ENCODE peak calls at places on chromosomes 13 and 19, in ten cellular contexts. Z is BJ, P is cardiac fibroblast, H is AG10803, B is mammary epithelial cell, W is A673, E is heart left ventricle, N is left lung, R is colonic mucosa, G is choroid plexus epithelial cell. X is an unnamed sample.

GRCh38 chr13:38826182-38826813 is 139.4 kb downstream of the FREM2 start:
- DNase-seq in H (no peak), G (no peak), B (no peak), N (no peak), R (no peak), E (no peak), W (no peak), P (no peak), Z (no peak), X (no peak)

GRCh38 chr13:74979703-74980102 is 502.3 kb downstream of the TBC1D4 start:
- DNase-seq in N (no peak), Z (no peak), G (no peak), P (no peak), E (no peak), H (no peak), B (no peak), R (no peak), W (peak; percentile 1), X (no peak)

GRCh38 chr19:41195675-41196497 is 2.9 kb downstream of the CYP2S1 start:
- DNase-seq in Z (no peak), P (peak; percentile 61), G (peak; percentile 44), E (no peak), H (no peak), W (no peak), B (peak; percentile 57), N (no peak), R (no peak), X (no peak)

GRCh38 chr13:110311721-110312668 is 4.9 kb downstream of the COL4A2 start:
- DNase-seq in G (peak; percentile 62), N (peak; percentile 59), W (no peak), H (no peak), P (peak; percentile 48), R (no peak), Z (no peak), B (no peak), E (no peak), X (no peak)

GRCh38 chr13:28492527-28493367 is 2.2 kb downstream of the FLT1 start:
- DNase-seq in H (no peak), R (no peak), E (no peak), P (no peak), G (no peak), B (no peak), N (no peak), W (no peak), Z (peak; percentile 15), X (no peak)

GRCh38 chr19:10568444-10568825 is 344 bp downstream of the CDKN2D start:
- DNase-seq in Z (no peak), W (no peak), B (peak; percentile 59), H (no peak), R (peak; percentile 62), G (no peak), E (peak; percentile 31), N (no peak), P (no peak), X (no peak)

GRCh38 chr13:46062190-46062589 is 9.6 kb upstream of the ZC3H13 start:
- DNase-seq in Z (no peak), G (peak; percentile 60), E (no peak), W (no peak), R (no peak), P (peak; percentile 86), B (peak; percentile 75), H (peak; percentile 30), N (no peak), X (no peak)

GRCh38 chr13:48908381-48909087 is 67.2 kb upstream of the FNDC3A start:
- DNase-seq in B (peak; percentile 58), R (no peak), Z (no peak), E (no peak), W (no peak), G (no peak), N (no peak), H (peak; percentile 25), P (peak; percentile 51), X (no peak)

GRCh38 chr19:17942582-17943283 is 9.9 kb downstream of the CCDC124 start:
- DNase-seq in E (no peak), H (no peak), N (no peak), G (no peak), Z (no peak), W (no peak), R (no peak), P (no peak), B (no peak), X (no peak)
- TF ChIP-seq CTCF in E (no peak), H (no peak), N (no peak), G (no peak), Z (no peak), W (peak; percentile 11), R (no peak), P (no peak), B (no peak), X (no peak)

GRCh38 chr13:19817106-19817505 is 34.4 kb upstream of the PSPC1 start:
- DNase-seq in R (no peak), P (no peak), N (no peak), H (no peak), G (no peak), E (no peak), Z (no peak), B (no peak), W (no peak), X (no peak)

GRCh38 chr13:19822673-19823072 is 39.9 kb upstream of the PSPC1 start:
- DNase-seq in G (no peak), H (no peak), N (no peak), W (no peak), E (no peak), P (peak; percentile 29), B (no peak), R (no peak), Z (no peak), X (no peak)

GRCh38 chr13:19817510-19818158 is 34.9 kb upstream of the PSPC1 start:
- DNase-seq in Z (no peak), G (no peak), H (peak; percentile 8), B (no peak), N (no peak), R (no peak), E (no peak), W (no peak), P (no peak), X (no peak)

DNA sequence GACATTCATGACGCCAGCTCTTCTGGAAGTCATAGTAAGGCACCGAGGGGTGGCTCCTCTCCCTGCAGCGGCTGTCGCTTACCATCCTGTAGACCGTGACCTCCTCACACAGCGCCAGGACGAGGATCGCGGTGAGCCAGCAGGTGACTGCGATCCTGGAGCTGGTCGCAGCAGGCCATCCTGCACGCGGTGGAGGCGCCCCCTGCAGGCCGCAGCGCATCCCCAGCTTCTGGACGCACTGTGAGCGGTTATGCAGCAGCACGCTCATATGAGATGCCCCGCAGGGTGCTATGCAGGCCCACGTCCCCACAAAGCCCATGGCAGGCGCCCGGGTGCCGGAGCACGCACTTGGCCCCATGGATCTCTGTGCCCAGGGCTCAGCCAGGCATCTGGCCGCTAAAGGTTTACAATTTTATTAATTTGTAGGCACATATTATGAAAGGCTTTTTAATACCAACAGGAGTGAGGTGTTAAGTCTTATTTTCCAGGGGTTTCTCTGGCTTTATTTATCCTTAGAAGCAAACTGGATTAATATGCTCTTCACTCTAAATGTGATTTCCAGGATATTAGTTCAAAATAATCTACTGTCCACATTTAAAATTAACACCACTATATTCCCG is 35.6 kb upstream of the PSPC1 start:
- DNase-seq in B (no peak), G (peak; percentile 50), E (peak; percentile 10), P (no peak), N (peak; percentile 93), R (peak; percentile 42), H (no peak), Z (no peak), W (peak; percentile 44), X (peak; percentile 17)
- TF ChIP-seq CTCF in B (peak; percentile 50), G (peak; percentile 72), E (peak; percentile 13), P (peak; percentile 50), N (peak; percentile 40), R (peak; percentile 21), H (peak; percentile 22), Z (peak; percentile 43), W (peak; percentile 82), X (no peak)

GRCh38 chr13:53069800-53070199 is 41.2 kb downstream of the OLFM4 start:
- DNase-seq in E (no peak), N (no peak), W (no peak), H (no peak), R (no peak), B (no peak), G (no peak), P (no peak), Z (no peak), X (no peak)

GRCh38 chr13:53064721-53065120 is 36.1 kb downstream of the OLFM4 start:
- DNase-seq in B (no peak), P (no peak), Z (no peak), R (no peak), W (peak; percentile 63), G (no peak), N (no peak), E (peak; percentile 22), H (no peak), X (no peak)

GRCh38 chr13:53066411-53066810 is 37.8 kb downstream of the OLFM4 start:
- DNase-seq in P (no peak), R (no peak), E (no peak), B (no peak), G (no peak), W (no peak), N (no peak), Z (no peak), H (no peak), X (no peak)

GRCh38 chr13:53073711-53074110 is 45.1 kb downstream of the OLFM4 start:
- DNase-seq in P (no peak), Z (no peak), B (no peak), W (no peak), G (no peak), N (no peak), R (no peak), H (no peak), E (no peak), X (no peak)

GRCh38 chr13:53068841-53069520 is 40.4 kb downstream of the OLFM4 start:
- DNase-seq in N (no peak), E (no peak), Z (no peak), H (no peak), R (no peak), B (no peak), W (peak; percentile 18), P (no peak), G (no peak), X (no peak)
- TF ChIP-seq CTCF in N (no peak), E (no peak), Z (peak; percentile 9), H (no peak), R (no peak), B (no peak), W (no peak), P (no peak), G (no peak), X (no peak)

GRCh38 chr19:5686326-5686646 is 3.8 kb upstream of the RPL36 start:
- DNase-seq in Z (no peak), E (no peak), B (no peak), H (no peak), P (no peak), N (no peak), W (no peak), R (no peak), G (no peak), X (no peak)

GRCh38 chr19:5690125-5690954 is at the start of gene RPL36:
- DNase-seq in Z (peak; percentile 81), G (peak; percentile 98), R (peak; percentile 99), B (peak; percentile 95), E (peak; percentile 97), H (peak; percentile 94), N (peak; percentile 100), W (peak; percentile 98), P (peak; percentile 97), X (peak; percentile 99)

GRCh38 chr19:5686647-5687359 is 3.3 kb upstream of the RPL36 start:
- DNase-seq in H (peak; percentile 85), E (peak; percentile 98), N (peak; percentile 100), R (peak; percentile 100), W (peak; percentile 92), Z (peak; percentile 47), G (peak; percentile 93), B (peak; percentile 90), P (peak; percentile 96), X (peak; percentile 100)

GRCh38 chr19:5684694-5685430 is 4.0 kb downstream of the HSD11B1L start:
- DNase-seq in R (no peak), H (no peak), G (no peak), Z (no peak), N (no peak), E (no peak), W (no peak), B (no peak), P (no peak), X (no peak)

DNA sequence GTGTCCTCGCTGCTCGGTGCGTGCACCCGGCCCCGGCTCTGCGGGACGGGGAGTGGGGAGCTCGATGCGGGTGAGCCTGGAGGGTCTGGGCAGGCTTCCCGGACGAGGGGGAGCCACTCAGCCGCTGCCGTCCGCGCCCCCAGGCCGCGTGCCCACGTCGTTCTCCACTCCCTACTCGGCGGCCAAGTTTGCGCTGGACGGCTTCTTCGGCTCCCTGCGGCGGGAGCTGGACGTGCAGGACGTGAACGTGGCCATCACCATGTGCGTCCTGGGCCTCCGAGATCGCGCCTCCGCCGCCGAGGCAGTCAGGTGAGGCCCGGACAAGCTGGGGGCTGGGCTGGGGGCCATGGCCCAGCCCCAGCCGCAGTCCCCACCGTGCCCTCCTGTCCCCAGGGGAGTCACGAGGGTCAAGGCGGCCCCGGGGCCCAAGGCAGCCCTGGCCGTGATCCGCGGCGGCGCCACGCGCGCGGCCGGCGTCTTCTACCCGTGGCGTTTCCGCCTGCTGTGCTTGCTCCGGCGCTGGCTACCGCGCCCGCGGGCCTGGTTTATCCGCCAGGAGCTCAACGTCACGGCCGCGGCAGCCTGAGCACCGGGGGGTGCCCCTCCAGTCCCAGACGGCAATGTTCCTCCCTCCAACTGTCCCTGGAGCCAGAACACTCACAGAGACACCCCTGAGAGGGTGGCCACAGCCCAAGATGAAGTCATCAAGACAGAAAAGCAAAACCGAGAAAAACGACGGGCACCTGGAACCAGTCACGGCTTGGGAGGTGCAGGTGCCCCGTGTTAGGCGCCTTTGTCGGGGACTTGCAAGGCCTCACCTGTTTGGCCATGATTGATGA is 2.5 kb upstream of the RPL36 start:
- DNase-seq in P (no peak), E (no peak), N (no peak), G (no peak), H (no peak), Z (no peak), R (no peak), W (no peak), B (no peak), X (no peak)
- TF ChIP-seq CTCF in P (no peak), E (peak; percentile 22), N (no peak), G (no peak), H (peak; percentile 0), Z (no peak), R (no peak), W (no peak), B (no peak), X (no peak)

X was measured in activated B cell treated with CpG ODN at 0.5 μM for 24 hours.